ENCODE peak calls at places on chromosomes 5 and 9, in four cellular contexts. R is HepG2, S is K562, F is H1. L is an unnamed sample.

GRCh38 chr9:97906236-97906831 is 16.0 kb downstream of the TRMO start:
- DNase-seq in R (no peak), S (no peak), F (no peak), L (no peak)

GRCh38 chr5:107563957-107564544 is 106.7 kb downstream of the EFNA5 start:
- DNase-seq in R (no peak), S (no peak), F (no peak), L (no peak)

GRCh38 chr5:124634228-124634819 is 112.1 kb downstream of the ZNF608 start:
- DNase-seq in R (peak), S (no peak), F (no peak), L (no peak)

GRCh38 chr9:115088856-115089255 is 29.1 kb downstream of the TNC start:
- DNase-seq in R (no peak), S (no peak), F (no peak), L (no peak)

GRCh38 chr5:2156358-2157059 is 273.8 kb upstream of the IRX4 start:
- DNase-seq in R (no peak), S (no peak), F (no peak), L (no peak)

GRCh38 chr5:37723147-37723961 is 116.5 kb downstream of the GDNF start:
- DNase-seq in R (no peak), S (peak), F (no peak), L (no peak)

GRCh38 chr5:36724429-36725332 is 118.3 kb downstream of the SLC1A3 start:
- DNase-seq in R (no peak), S (peak), F (no peak), L (peak)

GRCh38 chr5:13250450-13251291 is 693.8 kb downstream of the DNAH5 start:
- DNase-seq in R (peak), S (peak), F (no peak), L (no peak)

GRCh38 chr9:3912817-3913216 is 387.0 kb upstream of the RFX3 start:
- DNase-seq in R (no peak), S (no peak), F (no peak), L (no peak)

GRCh38 chr5:72845889-72846288 is 29.4 kb downstream of the TNPO1 start:
- DNase-seq in R (no peak), S (no peak), F (no peak), L (no peak)

GRCh38 chr5:122129332-122129731 is at the start of gene ZNF474:
- DNase-seq in R (no peak), S (peak), F (peak), L (no peak)

GRCh38 chr5:112860929-112861637 is at the start of gene SRP19:
- DNase-seq in R (peak), S (peak), F (peak), L (peak)

GRCh38 chr5:1349246-1349645 is 4.3 kb upstream of the CLPTM1L start:
- DNase-seq in R (no peak), S (no peak), F (no peak), L (no peak)

GRCh38 chr9:111961011-111961410 is 64.4 kb downstream of the UGCG start:
- DNase-seq in R (no peak), S (no peak), F (no peak), L (no peak)

GRCh38 chr9:115018547-115019435 is 88.4 kb upstream of the TNFSF8 start:
- DNase-seq in R (no peak), S (no peak), F (no peak), L (no peak)

GRCh38 chr5:74261906-74262305 is 378.6 kb downstream of the ENC1 start:
- DNase-seq in R (no peak), S (no peak), F (no peak), L (no peak)

GRCh38 chr5:125245216-125245615 is 498.8 kb upstream of the ZNF608 start:
- DNase-seq in R (no peak), S (no peak), F (no peak), L (no peak)

GRCh38 chr5:166596043-166596442 is 1695.4 kb upstream of the WWC1 start:
- DNase-seq in R (no peak), S (no peak), F (no peak), L (no peak)

GRCh38 chr5:142189813-142190212 is 81.2 kb downstream of the NDFIP1 start:
- DNase-seq in R (no peak), S (no peak), F (no peak), L (no peak)

GRCh38 chr5:171390883-171391677 is 3.4 kb downstream of the NPM1 start:
- DNase-seq in R (no peak), S (no peak), F (no peak), L (no peak)

GRCh38 chr9:124029617-124030016 is 18.0 kb downstream of the LHX2 start:
- DNase-seq in R (no peak), S (no peak), F (no peak), L (no peak)

GRCh38 chr5:154849791-154850201 is 607 bp downstream of the FAXDC2 start:
- DNase-seq in R (peak), S (no peak), F (no peak), L (no peak)

GRCh38 chr5:1104327-1105006 is 7.4 kb downstream of the SLC12A7 start:
- DNase-seq in R (no peak), S (no peak), F (no peak), L (no peak)

GRCh38 chr9:92911496-92912475 is 33.9 kb upstream of the ZNF484 start:
- DNase-seq in R (peak), S (no peak), F (no peak), L (no peak)

GRCh38 chr5:78677777-78678668 is 29.5 kb upstream of the LHFPL2 start:
- DNase-seq in R (no peak), S (peak), F (no peak), L (no peak)

GRCh38 chr9:34746526-34746925 is 36.6 kb upstream of the CCL21 start:
- DNase-seq in R (no peak), S (no peak), F (no peak), L (no peak)

GRCh38 chr9:734831-735511 is 106.5 kb upstream of the DMRT1 start:
- DNase-seq in R (peak), S (no peak), F (no peak), L (no peak)

GRCh38 chr9:124345063-124345462 is 70.2 kb downstream of the PSMB7 start:
- DNase-seq in R (no peak), S (no peak), F (no peak), L (no peak)

GRCh38 chr5:157607371-157608161 is 32.0 kb upstream of the ADAM19 start:
- DNase-seq in R (no peak), S (peak), F (no peak), L (no peak)

GRCh38 chr9:131667576-131667975 is 72.3 kb downstream of the RAPGEF1 start:
- DNase-seq in R (no peak), S (no peak), F (no peak), L (no peak)

GRCh38 chr5:178778919-178779318 is 48.5 kb upstream of the ZNF354A start:
- DNase-seq in R (peak), S (no peak), F (no peak), L (no peak)

GRCh38 chr9:121009657-121010056 is 40.4 kb downstream of the C5 start:
- DNase-seq in R (no peak), S (no peak), F (no peak), L (no peak)

GRCh38 chr9:117678882-117679281 is 25.3 kb upstream of the TLR4 start:
- DNase-seq in R (no peak), S (no peak), F (no peak), L (no peak)

GRCh38 chr9:76580832-76581231 is 121.8 kb downstream of the GCNT1 start:
- DNase-seq in R (no peak), S (no peak), F (no peak), L (no peak)

GRCh38 chr9:136333045-136333444 is 5.7 kb downstream of the GPSM1 start:
- DNase-seq in R (no peak), S (no peak), F (no peak), L (no peak)

DNA sequence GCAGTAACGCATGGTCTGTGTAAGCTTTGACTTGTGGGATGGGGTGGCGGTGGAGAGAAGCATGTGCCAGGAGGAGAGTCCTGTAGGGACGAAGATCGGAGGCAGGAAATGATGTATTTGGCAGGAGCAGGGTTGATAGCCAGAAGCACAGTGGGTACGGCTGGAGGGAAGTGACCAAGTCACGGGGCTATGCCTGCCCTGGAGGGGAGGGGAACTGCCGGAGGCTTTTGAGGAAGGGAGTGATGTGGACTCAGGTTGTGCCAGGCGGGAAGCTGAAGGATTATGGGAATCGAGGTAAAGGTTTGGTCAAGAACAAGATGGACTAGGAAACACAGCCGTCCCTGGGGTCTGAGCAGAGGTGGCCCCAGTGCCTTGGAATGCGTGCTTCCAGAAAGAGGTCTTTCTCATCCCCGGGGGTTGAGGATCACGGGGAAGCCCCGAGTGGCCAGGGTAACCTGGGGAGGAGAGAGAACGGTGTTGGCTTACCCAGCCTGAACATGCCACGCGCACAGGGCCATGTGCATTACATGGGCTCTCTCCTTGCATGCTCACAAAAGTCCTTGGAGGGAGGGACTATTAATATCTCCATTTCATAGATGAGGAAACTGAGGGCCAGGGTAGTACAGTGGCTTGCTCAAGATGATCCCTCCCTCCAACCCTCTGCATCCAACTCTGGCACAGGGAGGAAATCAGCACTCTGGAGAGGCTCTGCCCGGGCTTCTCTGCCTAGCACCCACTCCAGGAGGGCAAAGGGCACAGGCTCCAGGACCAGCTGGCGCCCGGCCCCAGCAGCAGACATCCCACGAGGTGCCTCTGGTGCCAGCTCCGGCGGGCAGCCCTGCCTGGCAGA is 253.8 kb downstream of the PBX3 start:
- DNase-seq in R (no peak), S (no peak), F (no peak), L (no peak)
- TF ChIP-seq TAF1 in R (no peak), S (no peak), F (no peak), L (no peak)

GRCh38 chr5:58411372-58411771 is 48.5 kb downstream of the PLK2 start:
- DNase-seq in R (no peak), S (no peak), F (no peak), L (no peak)

GRCh38 chr5:58412932-58413331 is 47.0 kb downstream of the PLK2 start:
- DNase-seq in R (no peak), S (no peak), F (no peak), L (no peak)

GRCh38 chr5:58407042-58407709 is 52.7 kb downstream of the PLK2 start:
- DNase-seq in R (no peak), S (no peak), F (no peak), L (no peak)

GRCh38 chr5:58412081-58412480 is 47.8 kb downstream of the PLK2 start:
- DNase-seq in R (no peak), S (no peak), F (no peak), L (no peak)

GRCh38 chr5:58410441-58410840 is 49.4 kb downstream of the PLK2 start:
- DNase-seq in R (no peak), S (no peak), F (no peak), L (no peak)
- TF ChIP-seq TAF1 in R (no peak), S (no peak), F (no peak), L (no peak)

DNA sequence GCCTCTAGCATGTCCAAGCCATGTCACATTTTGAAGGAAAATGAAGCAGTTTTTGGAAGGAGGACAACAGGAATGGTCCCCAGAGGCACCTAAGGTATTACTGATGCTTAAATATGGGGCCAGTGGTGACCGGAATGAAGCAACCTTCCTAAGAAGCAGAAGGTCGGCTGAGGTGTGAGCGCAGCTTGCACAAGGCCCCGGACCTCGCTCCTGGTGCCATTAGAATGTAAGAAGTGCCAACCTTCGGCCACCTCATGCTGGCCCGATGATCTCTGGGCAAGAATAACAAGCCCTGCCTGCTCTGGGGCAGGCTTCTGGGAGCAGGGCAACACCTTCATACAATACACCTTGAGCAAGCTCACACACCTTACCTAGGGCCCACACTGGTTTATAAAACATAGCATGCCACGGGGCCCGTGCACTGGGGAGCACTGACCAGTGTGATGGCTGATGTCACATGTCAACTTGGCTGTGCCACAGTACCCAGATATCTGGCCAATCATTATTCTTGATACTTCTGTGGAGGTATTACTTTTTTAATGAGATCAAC is 21.9 kb downstream of the SEMA4D start:
- DNase-seq in R (no peak), S (no peak), F (no peak), L (no peak)
- TF ChIP-seq TAF1 in R (no peak), S (no peak), F (no peak), L (no peak)

GRCh38 chr5:54440456-54440893 is 15.0 kb upstream of the HSPB3 start:
- DNase-seq in R (no peak), S (no peak), F (no peak), L (no peak)

GRCh38 chr5:54445691-54446090 is 9.8 kb upstream of the HSPB3 start:
- DNase-seq in R (no peak), S (no peak), F (no peak), L (no peak)

GRCh38 chr5:54442271-54442670 is 13.2 kb upstream of the HSPB3 start:
- DNase-seq in R (no peak), S (no peak), F (no peak), L (no peak)

GRCh38 chr5:54446169-54446786 is 9.2 kb upstream of the HSPB3 start:
- DNase-seq in R (no peak), S (no peak), F (no peak), L (no peak)

GRCh38 chr5:54443264-54443663 is 12.2 kb upstream of the HSPB3 start:
- DNase-seq in R (peak), S (peak), F (no peak), L (no peak)
- TF ChIP-seq TAF1 in R (no peak), S (no peak), F (no peak), L (no peak)

GRCh38 chr9:91340395-91340794 is 21.3 kb downstream of the AUH start:
- DNase-seq in R (no peak), S (no peak), F (no peak), L (no peak)
- TF ChIP-seq TAF1 in R (no peak), S (no peak), F (no peak), L (no peak)

DNA sequence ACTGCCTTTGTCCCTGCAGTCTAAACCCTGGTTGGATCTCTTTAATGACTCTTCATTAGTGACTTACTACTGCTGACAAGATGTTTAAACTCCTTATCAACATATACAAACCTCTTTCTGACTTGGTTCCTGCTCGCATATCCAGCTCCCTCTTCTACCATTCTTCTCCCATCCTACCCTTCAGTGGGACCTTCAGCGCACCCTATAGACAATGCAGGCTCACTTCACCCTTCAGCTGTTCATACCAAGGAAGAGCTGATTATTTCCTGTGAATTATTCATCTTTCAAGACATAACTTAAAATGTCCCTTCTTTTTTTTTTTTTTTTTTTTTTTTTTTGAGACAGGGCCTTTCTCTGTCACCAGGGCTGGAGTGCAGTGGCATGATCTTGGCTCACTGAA is 436.5 kb downstream of the KIAA0825 start:
- DNase-seq in R (peak), S (no peak), F (no peak), L (no peak)
- TF ChIP-seq TAF1 in R (no peak), S (no peak), F (no peak), L (no peak)

GRCh38 chr5:137374110-137374853 is 124.8 kb downstream of the SPOCK1 start:
- DNase-seq in R (no peak), S (no peak), F (no peak), L (no peak)
- TF ChIP-seq TAF1 in R (no peak), S (no peak), F (no peak), L (no peak)

GRCh38 chr5:176869501-176870109 is 29.5 kb downstream of the HK3 start:
- DNase-seq in R (no peak), S (no peak), F (no peak), L (no peak)
- TF ChIP-seq TAF1 in R (no peak), S (no peak), F (no peak), L (no peak)

DNA sequence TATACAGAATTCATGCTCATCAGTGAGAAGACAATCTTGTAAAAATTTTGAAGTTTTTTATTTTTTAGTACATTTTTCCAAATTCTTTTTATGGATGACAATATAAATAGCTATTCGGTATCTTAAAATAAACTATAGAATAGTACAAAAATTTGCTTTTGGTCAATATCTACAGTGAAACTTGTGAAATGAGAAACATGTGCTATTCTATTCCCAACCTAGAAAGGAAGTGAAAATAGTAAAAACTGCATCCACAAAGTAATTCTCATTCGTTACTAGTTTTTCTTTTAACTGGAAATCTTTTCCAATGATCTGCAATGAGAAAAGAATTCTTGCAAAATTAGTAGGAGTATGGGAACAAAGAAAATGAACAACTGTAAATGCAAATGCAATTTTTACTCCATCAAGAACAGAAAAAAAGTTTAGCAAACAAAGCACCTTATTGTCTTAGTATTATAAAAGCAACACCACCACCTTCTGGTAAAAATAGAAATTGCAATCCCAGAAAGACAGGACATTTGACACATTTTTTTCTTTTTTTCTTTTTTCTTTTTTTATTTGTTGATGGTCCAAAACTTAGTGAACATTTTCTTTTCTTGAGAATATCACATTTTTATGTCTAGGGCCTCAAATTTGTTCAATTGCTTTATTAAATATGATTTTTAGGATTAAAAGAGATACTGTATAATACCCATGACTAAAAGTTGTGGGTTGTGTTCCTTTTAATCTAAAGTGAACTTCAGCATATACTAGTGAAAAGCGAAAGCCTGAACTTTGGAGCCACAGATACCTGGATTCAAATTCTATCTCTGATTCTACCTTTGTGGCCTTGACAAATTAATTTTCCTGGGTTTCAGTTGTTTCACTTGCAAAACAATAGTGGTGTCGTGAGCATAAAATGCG is 72.3 kb downstream of the SLCO4C1 start:
- DNase-seq in R (peak), S (peak), F (no peak), L (no peak)
- TF ChIP-seq TAF1 in R (no peak), S (no peak), F (no peak), L (no peak)

L was measured in GM12892.